ENCODE peak calls at places on chromosome 7, in six cellular contexts. I is IMR-90, J is mesendoderm, L is H9, K is mesenchymal stem cell, F is H1. S is an unnamed sample.

GRCh38 chr7:133985300-133985699 is 141.8 kb upstream of the LRGUK start:
- DNase-seq in F (no peak), K (no peak), I (no peak), L (no peak), J (peak), S (no peak)

GRCh38 chr7:97772034-97772891 is 40.4 kb downstream of the TAC1 start:
- DNase-seq in F (no peak), L (no peak), K (no peak), J (no peak), I (no peak), S (no peak)

GRCh38 chr7:127803626-127804025 is 151.6 kb downstream of the SND1 start:
- DNase-seq in I (peak), K (no peak), L (no peak), F (no peak), J (no peak), S (no peak)

GRCh38 chr7:112056409-112056808 is 149.8 kb downstream of the DOCK4 start:
- DNase-seq in K (peak), J (no peak), F (no peak), L (no peak), I (peak), S (no peak)

GRCh38 chr7:31814187-31814586 is 127.2 kb downstream of the PPP1R17 start:
- DNase-seq in K (no peak), F (no peak), J (peak), L (no peak), I (no peak), S (no peak)

GRCh38 chr7:127905491-127906330 is 125.5 kb downstream of the LRRC4 start:
- DNase-seq in L (no peak), K (peak), F (no peak), J (peak), I (peak), S (no peak)

GRCh38 chr7:105399043-105399725 is 10.5 kb upstream of the SRPK2 start:
- DNase-seq in L (no peak), J (no peak), F (no peak), K (peak), I (peak), S (no peak)

GRCh38 chr7:19403691-19404090 is 258.5 kb upstream of the FERD3L start:
- DNase-seq in K (peak), I (peak), F (no peak), J (no peak), L (no peak), S (no peak)

GRCh38 chr7:36642414-36642813 is 81.9 kb downstream of the AOAH start:
- DNase-seq in J (no peak), L (no peak), F (no peak), K (no peak), I (no peak), S (no peak)

GRCh38 chr7:103065666-103066065 is 8.9 kb downstream of the FBXL13 start:
- DNase-seq in F (peak), L (peak), K (peak), J (peak), I (peak), S (peak)

GRCh38 chr7:29292886-29293658 is 98.5 kb downstream of the CHN2 start:
- DNase-seq in J (no peak), F (peak), I (no peak), K (no peak), L (no peak), S (no peak)

GRCh38 chr7:132336797-132337196 is 239.5 kb downstream of the PLXNA4 start:
- DNase-seq in K (no peak), I (no peak), J (no peak), F (no peak), L (no peak), S (no peak)

GRCh38 chr7:233456-234035 is 41.2 kb downstream of the FAM20C start:
- DNase-seq in I (peak), K (peak), J (no peak), L (no peak), F (no peak), S (no peak)

GRCh38 chr7:21850531-21851285 is 95.0 kb downstream of the CDCA7L start:
- DNase-seq in J (peak), L (no peak), K (no peak), I (peak), F (no peak), S (no peak)

GRCh38 chr7:74305987-74306736 is 17.0 kb downstream of the CLIP2 start:
- DNase-seq in K (no peak), I (no peak), J (no peak), F (no peak), L (no peak), S (no peak)

GRCh38 chr7:17680943-17681351 is 259.3 kb downstream of the SNX13 start:
- DNase-seq in J (no peak), L (no peak), F (no peak), I (peak), K (peak), S (no peak)

GRCh38 chr7:124269774-124270173 is 236.9 kb upstream of the TMEM229A start:
- DNase-seq in K (peak), F (no peak), J (peak), I (no peak), L (no peak), S (no peak)
- H3K23ac ChIP-seq in K (no peak), F (no peak), J (no peak), I (no peak), L (no peak), S (no peak)

GRCh38 chr7:107613948-107614347 is 33.9 kb downstream of the BCAP29 start:
- DNase-seq in F (no peak), L (no peak), J (no peak), K (no peak), I (no peak), S (no peak)
- H3K4ac ChIP-seq in F (no peak), L (no peak), J (no peak), K (no peak), I (no peak), S (no peak)

GRCh38 chr7:113320419-113320818 is 202.1 kb upstream of the SMIM30 start:
- DNase-seq in J (no peak), K (no peak), I (no peak), F (no peak), L (no peak), S (no peak)

DNA sequence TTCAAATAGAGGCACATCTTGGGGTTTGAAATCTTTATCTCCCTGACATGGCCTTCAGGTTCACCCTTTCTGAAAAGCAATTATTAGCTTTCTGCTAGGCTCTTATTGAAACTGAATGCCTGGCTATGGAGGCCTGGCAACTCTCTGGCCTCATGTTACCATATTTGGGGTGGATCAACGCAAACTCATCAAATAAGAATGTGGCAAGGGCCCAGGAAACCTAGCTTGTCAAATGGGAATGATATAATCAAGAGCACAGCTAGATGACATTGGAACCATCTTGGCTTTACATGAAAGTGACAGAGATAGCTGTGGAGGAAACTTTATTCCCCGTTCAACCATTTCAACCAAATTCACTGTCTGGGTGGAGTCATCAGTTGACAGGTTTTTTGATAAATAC is 202.8 kb upstream of the SMIM30 start:
- DNase-seq in F (no peak), K (no peak), L (no peak), I (peak), J (peak), S (no peak)
- H2BK15ac ChIP-seq in F (no peak), K (no peak), L (no peak), I (no peak), J (no peak), S (no peak)

GRCh38 chr7:2774935-2775334 is 69.2 kb downstream of the GNA12 start:
- DNase-seq in L (no peak), I (no peak), K (no peak), F (no peak), J (no peak), S (no peak)

GRCh38 chr7:2774280-2774679 is 69.8 kb downstream of the GNA12 start:
- DNase-seq in F (no peak), K (no peak), I (no peak), J (no peak), L (no peak), S (no peak)

GRCh38 chr7:2775376-2775775 is 68.7 kb downstream of the GNA12 start:
- DNase-seq in I (no peak), J (no peak), K (no peak), F (no peak), L (no peak), S (no peak)

GRCh38 chr7:2775785-2776184 is 68.3 kb downstream of the GNA12 start:
- DNase-seq in F (no peak), K (no peak), I (no peak), J (no peak), L (no peak), S (no peak)

GRCh38 chr7:2773608-2774007 is 70.5 kb downstream of the GNA12 start:
- DNase-seq in L (no peak), F (no peak), J (no peak), K (no peak), I (no peak), S (no peak)
- H3K23ac ChIP-seq in L (no peak), F (no peak), J (no peak), K (no peak), I (no peak), S (no peak)

GRCh38 chr7:158828343-158829020 is 827 bp downstream of the ESYT2 start:
- DNase-seq in L (peak), J (peak), F (peak), I (no peak), K (no peak), S (peak)

GRCh38 chr7:158829021-158829341 is 328 bp downstream of the ESYT2 start:
- DNase-seq in J (peak), L (peak), I (peak), K (peak), F (no peak), S (peak)

GRCh38 chr7:158829342-158830210 is at the start of gene ESYT2:
- DNase-seq in K (peak), J (peak), L (peak), I (peak), F (peak), S (peak)

GRCh38 chr7:158831738-158832091 is 2.4 kb upstream of the ESYT2 start:
- DNase-seq in K (no peak), L (no peak), J (no peak), F (no peak), I (no peak), S (no peak)

GRCh38 chr7:158830211-158830723 is 958 bp upstream of the ESYT2 start:
- DNase-seq in J (no peak), L (no peak), I (no peak), K (no peak), F (no peak), S (no peak)
- H3K4ac ChIP-seq in J (no peak), L (no peak), I (peak), K (peak), F (no peak), S (peak)

DNA sequence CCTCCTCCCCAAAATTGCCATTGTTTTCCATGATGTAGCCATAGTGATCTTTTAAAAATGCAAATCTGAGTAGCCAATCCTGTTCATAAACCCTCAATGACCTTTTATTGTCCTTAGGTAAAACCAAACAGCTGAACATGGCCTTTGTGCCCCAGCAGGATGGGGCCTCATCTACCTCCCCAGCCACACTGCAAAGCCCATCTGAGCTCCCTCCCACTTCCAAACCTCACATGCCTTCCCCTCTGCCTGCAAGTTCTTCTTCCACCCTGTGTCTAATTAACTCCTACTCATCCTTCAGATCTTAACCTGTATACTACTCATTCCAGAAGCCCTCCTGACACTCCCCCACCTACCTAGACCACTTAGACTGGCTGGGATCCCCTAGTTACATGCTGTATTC is 178.8 kb upstream of the NPVF start:
- DNase-seq in I (no peak), J (no peak), K (no peak), F (no peak), L (no peak), S (no peak)
- H2BK15ac ChIP-seq in I (no peak), J (no peak), K (no peak), F (no peak), L (no peak), S (no peak)

S was measured in neuronal stem cell.